ENCODE peak calls at places on chromosomes 3 and 15, in ten cellular contexts. One of them, this sample, is unnamed.
A peak's percentile ranks its signal among the peaks of the same experiment; 100 is the strongest.

GRCh38 chr15:36254446-36254845 is 325.0 kb upstream of the CDIN1 start:
- DNase-seq in body of pancreas: no peak
- DNase-seq in fibroblast of villous mesenchyme: peak; percentile 50
- DNase-seq in uterus: no peak
- DNase-seq in neural progenitor cell: no peak
- DNase-seq in kidney: no peak
- DNase-seq in lower lobe of right lung: no peak
- DNase-seq in left ventricle myocardium inferior: no peak
- DNase-seq in tibial artery: no peak
- DNase-seq in GM23338: no peak
- DNase-seq in this sample: no peak

GRCh38 chr3:24963762-24964625 is 464.1 kb upstream of the RARB start:
- DNase-seq in neural progenitor cell: peak; percentile 52
- DNase-seq in body of pancreas: no peak
- DNase-seq in GM23338: peak; percentile 74
- DNase-seq in kidney: no peak
- DNase-seq in tibial artery: no peak
- DNase-seq in uterus: no peak
- DNase-seq in fibroblast of villous mesenchyme: peak; percentile 32
- DNase-seq in lower lobe of right lung: no peak
- DNase-seq in left ventricle myocardium inferior: no peak
- DNase-seq in this sample: peak; percentile 77

GRCh38 chr3:42780892-42781700 is 8.0 kb upstream of the CCDC13 start:
- DNase-seq in lower lobe of right lung: no peak
- DNase-seq in fibroblast of villous mesenchyme: peak; percentile 83
- DNase-seq in kidney: no peak
- DNase-seq in tibial artery: no peak
- DNase-seq in GM23338: peak; percentile 88
- DNase-seq in uterus: peak; percentile 63
- DNase-seq in left ventricle myocardium inferior: no peak
- DNase-seq in body of pancreas: no peak
- DNase-seq in neural progenitor cell: peak; percentile 78
- DNase-seq in this sample: peak; percentile 89

GRCh38 chr15:94259863-94260262 is 28.5 kb downstream of the MCTP2 start:
- DNase-seq in tibial artery: no peak
- DNase-seq in left ventricle myocardium inferior: no peak
- DNase-seq in lower lobe of right lung: no peak
- DNase-seq in GM23338: no peak
- DNase-seq in kidney: no peak
- DNase-seq in neural progenitor cell: no peak
- DNase-seq in fibroblast of villous mesenchyme: no peak
- DNase-seq in uterus: no peak
- DNase-seq in body of pancreas: no peak
- DNase-seq in this sample: no peak

GRCh38 chr15:70421197-70421482 is 323.4 kb upstream of the TLE3 start:
- DNase-seq in tibial artery: no peak
- DNase-seq in kidney: no peak
- DNase-seq in GM23338: no peak
- DNase-seq in left ventricle myocardium inferior: no peak
- DNase-seq in body of pancreas: peak; percentile 48
- DNase-seq in uterus: no peak
- DNase-seq in fibroblast of villous mesenchyme: no peak
- DNase-seq in lower lobe of right lung: no peak
- DNase-seq in neural progenitor cell: no peak
- DNase-seq in this sample: no peak

GRCh38 chr3:41159581-41160189 is 39.6 kb upstream of the CTNNB1 start:
- DNase-seq in tibial artery: no peak
- DNase-seq in left ventricle myocardium inferior: no peak
- DNase-seq in kidney: no peak
- DNase-seq in body of pancreas: no peak
- DNase-seq in uterus: no peak
- DNase-seq in neural progenitor cell: no peak
- DNase-seq in lower lobe of right lung: no peak
- DNase-seq in GM23338: no peak
- DNase-seq in fibroblast of villous mesenchyme: no peak
- DNase-seq in this sample: no peak

GRCh38 chr3:30786360-30786759 is 108.1 kb downstream of the GADL1 start:
- DNase-seq in fibroblast of villous mesenchyme: no peak
- DNase-seq in body of pancreas: no peak
- DNase-seq in neural progenitor cell: no peak
- DNase-seq in GM23338: no peak
- DNase-seq in kidney: no peak
- DNase-seq in lower lobe of right lung: no peak
- DNase-seq in tibial artery: no peak
- DNase-seq in left ventricle myocardium inferior: no peak
- DNase-seq in uterus: no peak
- DNase-seq in this sample: no peak

GRCh38 chr3:146067048-146067447 is 93.9 kb downstream of the PLOD2 start:
- DNase-seq in body of pancreas: no peak
- DNase-seq in left ventricle myocardium inferior: no peak
- DNase-seq in neural progenitor cell: no peak
- DNase-seq in fibroblast of villous mesenchyme: peak; percentile 69
- DNase-seq in GM23338: no peak
- DNase-seq in uterus: no peak
- DNase-seq in kidney: no peak
- DNase-seq in tibial artery: no peak
- DNase-seq in lower lobe of right lung: no peak
- DNase-seq in this sample: peak; percentile 87

GRCh38 chr15:26838742-26839460 is 28.0 kb upstream of the GABRA5 start:
- DNase-seq in neural progenitor cell: peak; percentile 29
- DNase-seq in fibroblast of villous mesenchyme: no peak
- DNase-seq in uterus: no peak
- DNase-seq in kidney: no peak
- DNase-seq in left ventricle myocardium inferior: no peak
- DNase-seq in GM23338: peak; percentile 85
- DNase-seq in body of pancreas: peak; percentile 16
- DNase-seq in lower lobe of right lung: no peak
- DNase-seq in tibial artery: no peak
- DNase-seq in this sample: no peak

GRCh38 chr15:85554852-85555521 is 174.6 kb downstream of the AKAP13 start:
- DNase-seq in body of pancreas: no peak
- DNase-seq in tibial artery: no peak
- DNase-seq in left ventricle myocardium inferior: no peak
- DNase-seq in GM23338: no peak
- DNase-seq in kidney: no peak
- DNase-seq in lower lobe of right lung: no peak
- DNase-seq in neural progenitor cell: no peak
- DNase-seq in fibroblast of villous mesenchyme: peak; percentile 39
- DNase-seq in uterus: no peak
- DNase-seq in this sample: no peak

GRCh38 chr3:24287728-24288450 is 206.8 kb downstream of the THRB start:
- DNase-seq in body of pancreas: peak; percentile 28
- DNase-seq in fibroblast of villous mesenchyme: no peak
- DNase-seq in left ventricle myocardium inferior: peak; percentile 16
- DNase-seq in lower lobe of right lung: no peak
- DNase-seq in neural progenitor cell: no peak
- DNase-seq in kidney: no peak
- DNase-seq in GM23338: no peak
- DNase-seq in uterus: peak; percentile 29
- DNase-seq in tibial artery: peak; percentile 62
- DNase-seq in this sample: no peak

GRCh38 chr3:191414732-191415131 is 46.2 kb upstream of the PYDC2 start:
- DNase-seq in kidney: no peak
- DNase-seq in body of pancreas: no peak
- DNase-seq in tibial artery: no peak
- DNase-seq in uterus: no peak
- DNase-seq in neural progenitor cell: no peak
- DNase-seq in GM23338: peak; percentile 9
- DNase-seq in left ventricle myocardium inferior: no peak
- DNase-seq in lower lobe of right lung: no peak
- DNase-seq in fibroblast of villous mesenchyme: no peak
- DNase-seq in this sample: no peak

GRCh38 chr3:136653628-136654027 is 98.5 kb downstream of the STAG1 start:
- DNase-seq in tibial artery: no peak
- DNase-seq in lower lobe of right lung: no peak
- DNase-seq in kidney: no peak
- DNase-seq in neural progenitor cell: no peak
- DNase-seq in uterus: no peak
- DNase-seq in left ventricle myocardium inferior: no peak
- DNase-seq in body of pancreas: no peak
- DNase-seq in fibroblast of villous mesenchyme: no peak
- DNase-seq in GM23338: no peak
- DNase-seq in this sample: no peak

GRCh38 chr3:136664771-136665170 is 87.4 kb downstream of the STAG1 start:
- DNase-seq in neural progenitor cell: no peak
- DNase-seq in fibroblast of villous mesenchyme: peak; percentile 50
- DNase-seq in kidney: no peak
- DNase-seq in body of pancreas: no peak
- DNase-seq in tibial artery: no peak
- DNase-seq in lower lobe of right lung: no peak
- DNase-seq in left ventricle myocardium inferior: no peak
- DNase-seq in GM23338: no peak
- DNase-seq in uterus: no peak
- DNase-seq in this sample: peak; percentile 9

GRCh38 chr3:136657526-136657925 is 94.7 kb downstream of the STAG1 start:
- DNase-seq in kidney: no peak
- DNase-seq in body of pancreas: no peak
- DNase-seq in fibroblast of villous mesenchyme: no peak
- DNase-seq in left ventricle myocardium inferior: no peak
- DNase-seq in tibial artery: no peak
- DNase-seq in lower lobe of right lung: no peak
- DNase-seq in GM23338: no peak
- DNase-seq in neural progenitor cell: no peak
- DNase-seq in uterus: no peak
- DNase-seq in this sample: no peak

DNA sequence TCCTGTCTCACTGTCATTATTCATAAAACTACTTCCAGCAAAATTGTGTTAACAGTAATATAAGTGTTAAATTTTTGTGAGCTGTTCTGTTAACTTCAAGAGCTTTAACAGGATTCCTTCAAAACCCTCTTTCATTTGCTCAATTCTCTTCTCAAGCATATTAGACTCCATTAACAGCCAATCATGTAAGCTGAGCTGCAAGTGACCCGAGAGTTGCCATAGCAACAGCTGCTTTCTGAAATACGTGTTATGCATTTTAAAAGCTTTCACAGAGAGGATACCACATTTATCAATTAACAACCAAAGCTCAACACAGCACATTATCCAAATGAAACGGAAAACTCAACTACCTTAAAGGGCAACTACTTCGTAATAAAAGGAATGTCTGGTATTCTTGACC is 92.9 kb downstream of the STAG1 start:
- DNase-seq in uterus: no peak
- DNase-seq in kidney: no peak
- DNase-seq in left ventricle myocardium inferior: no peak
- DNase-seq in tibial artery: no peak
- DNase-seq in neural progenitor cell: peak; percentile 35
- DNase-seq in GM23338: peak; percentile 47
- DNase-seq in lower lobe of right lung: no peak
- DNase-seq in fibroblast of villous mesenchyme: peak; percentile 83
- DNase-seq in body of pancreas: peak; percentile 36
- DNase-seq in this sample: peak; percentile 84
- TF ChIP-seq CTCF in uterus: no peak
- TF ChIP-seq CTCF in kidney: no peak
- TF ChIP-seq CTCF in left ventricle myocardium inferior: no peak
- TF ChIP-seq CTCF in tibial artery: no peak
- TF ChIP-seq CTCF in neural progenitor cell: no peak
- TF ChIP-seq CTCF in GM23338: no peak
- TF ChIP-seq CTCF in lower lobe of right lung: no peak
- TF ChIP-seq CTCF in fibroblast of villous mesenchyme: no peak
- TF ChIP-seq CTCF in body of pancreas: no peak
- TF ChIP-seq CTCF in this sample: no peak

GRCh38 chr15:58118272-58118671 is 19.9 kb upstream of the AQP9 start:
- DNase-seq in kidney: no peak
- DNase-seq in neural progenitor cell: no peak
- DNase-seq in lower lobe of right lung: no peak
- DNase-seq in GM23338: no peak
- DNase-seq in uterus: no peak
- DNase-seq in tibial artery: no peak
- DNase-seq in fibroblast of villous mesenchyme: no peak
- DNase-seq in body of pancreas: no peak
- DNase-seq in left ventricle myocardium inferior: no peak
- DNase-seq in this sample: no peak
- H3K4me3 ChIP-seq in kidney: no peak overlapping the region
- H3K4me3 ChIP-seq in neural progenitor cell: no peak overlapping the region
- H3K4me3 ChIP-seq in lower lobe of right lung: no peak overlapping the region
- H3K4me3 ChIP-seq in GM23338: no peak overlapping the region
- H3K4me3 ChIP-seq in uterus: no peak overlapping the region
- H3K4me3 ChIP-seq in tibial artery: no peak overlapping the region
- H3K4me3 ChIP-seq in fibroblast of villous mesenchyme: no peak overlapping the region
- H3K4me3 ChIP-seq in body of pancreas: no peak overlapping the region
- H3K4me3 ChIP-seq in left ventricle myocardium inferior: no peak overlapping the region
- H3K4me3 ChIP-seq in this sample: no peak overlapping the region

GRCh38 chr3:108157275-108157674 is 64.9 kb downstream of the IFT57 start:
- DNase-seq in left ventricle myocardium inferior: no peak
- DNase-seq in GM23338: no peak
- DNase-seq in uterus: no peak
- DNase-seq in kidney: no peak
- DNase-seq in lower lobe of right lung: no peak
- DNase-seq in tibial artery: no peak
- DNase-seq in fibroblast of villous mesenchyme: no peak
- DNase-seq in neural progenitor cell: no peak
- DNase-seq in body of pancreas: peak; percentile 17
- DNase-seq in this sample: no peak

GRCh38 chr3:108156312-108156853 is 65.6 kb upstream of the CD47 start:
- DNase-seq in left ventricle myocardium inferior: no peak
- DNase-seq in lower lobe of right lung: no peak
- DNase-seq in kidney: no peak
- DNase-seq in uterus: no peak
- DNase-seq in tibial artery: no peak
- DNase-seq in fibroblast of villous mesenchyme: no peak
- DNase-seq in neural progenitor cell: no peak
- DNase-seq in body of pancreas: no peak
- DNase-seq in GM23338: no peak
- DNase-seq in this sample: no peak

GRCh38 chr3:108150200-108150599 is 59.4 kb upstream of the CD47 start:
- DNase-seq in uterus: no peak
- DNase-seq in GM23338: no peak
- DNase-seq in left ventricle myocardium inferior: no peak
- DNase-seq in tibial artery: no peak
- DNase-seq in neural progenitor cell: no peak
- DNase-seq in kidney: no peak
- DNase-seq in body of pancreas: no peak
- DNase-seq in lower lobe of right lung: no peak
- DNase-seq in fibroblast of villous mesenchyme: no peak
- DNase-seq in this sample: no peak

GRCh38 chr3:108152261-108152660 is 61.4 kb upstream of the CD47 start:
- DNase-seq in fibroblast of villous mesenchyme: no peak
- DNase-seq in uterus: no peak
- DNase-seq in neural progenitor cell: no peak
- DNase-seq in lower lobe of right lung: no peak
- DNase-seq in kidney: no peak
- DNase-seq in tibial artery: no peak
- DNase-seq in body of pancreas: no peak
- DNase-seq in left ventricle myocardium inferior: no peak
- DNase-seq in GM23338: no peak
- DNase-seq in this sample: no peak

GRCh38 chr3:108153451-108153981 is 62.7 kb upstream of the CD47 start:
- DNase-seq in left ventricle myocardium inferior: no peak
- DNase-seq in neural progenitor cell: peak; percentile 77
- DNase-seq in tibial artery: no peak
- DNase-seq in uterus: no peak
- DNase-seq in kidney: no peak
- DNase-seq in lower lobe of right lung: peak; percentile 45
- DNase-seq in body of pancreas: peak; percentile 61
- DNase-seq in fibroblast of villous mesenchyme: peak; percentile 75
- DNase-seq in GM23338: peak; percentile 88
- DNase-seq in this sample: peak; percentile 90
- TF ChIP-seq CTCF in left ventricle myocardium inferior: peak; percentile 27
- TF ChIP-seq CTCF in neural progenitor cell: peak; percentile 68
- TF ChIP-seq CTCF in tibial artery: no peak
- TF ChIP-seq CTCF in uterus: no peak
- TF ChIP-seq CTCF in kidney: peak; percentile 47
- TF ChIP-seq CTCF in lower lobe of right lung: peak; percentile 18
- TF ChIP-seq CTCF in body of pancreas: peak; percentile 57
- TF ChIP-seq CTCF in fibroblast of villous mesenchyme: peak; percentile 60
- TF ChIP-seq CTCF in GM23338: peak; percentile 75
- TF ChIP-seq CTCF in this sample: peak; percentile 76

GRCh38 chr3:197847866-197848401 is 56.9 kb downstream of the LRCH3 start:
- DNase-seq in body of pancreas: no peak
- DNase-seq in neural progenitor cell: no peak
- DNase-seq in tibial artery: no peak
- DNase-seq in fibroblast of villous mesenchyme: peak; percentile 78
- DNase-seq in lower lobe of right lung: no peak
- DNase-seq in GM23338: no peak
- DNase-seq in left ventricle myocardium inferior: no peak
- DNase-seq in uterus: no peak
- DNase-seq in kidney: no peak
- DNase-seq in this sample: peak; percentile 15
- H3K4me3 ChIP-seq in body of pancreas: no peak overlapping the region
- H3K4me3 ChIP-seq in neural progenitor cell: no peak overlapping the region
- H3K4me3 ChIP-seq in tibial artery: peak overlapping the region; percentile 29
- H3K4me3 ChIP-seq in fibroblast of villous mesenchyme: peak overlapping the region; percentile 51
- H3K4me3 ChIP-seq in lower lobe of right lung: peak overlapping the region; percentile 30
- H3K4me3 ChIP-seq in GM23338: no peak overlapping the region
- H3K4me3 ChIP-seq in left ventricle myocardium inferior: peak overlapping the region; percentile 32
- H3K4me3 ChIP-seq in uterus: peak overlapping the region; percentile 0
- H3K4me3 ChIP-seq in kidney: peak overlapping the region; percentile 27
- H3K4me3 ChIP-seq in this sample: no peak overlapping the region

This sample was measured in choroid plexus epithelial cell.